ENCODE peak calls at places on chromosomes 13 and 19, in five cellular contexts. J is fibroblast of the aortic adventitia, E is tibial nerve, C is caudate nucleus, X is HEK293T. N is an unnamed sample.

GRCh38 chr19:6108721-6109633 is 1.3 kb downstream of the RFX2 start:
- DNase-seq in J (peak), E (peak), C (no peak), X (no peak), N (no peak)

GRCh38 chr19:56119585-56119978 is 1.5 kb downstream of the ZNF787 start:
- DNase-seq in E (no peak), X (no peak), C (no peak), J (peak), N (no peak)

GRCh38 chr13:31755803-31756212 is 16.5 kb downstream of the RXFP2 start:
- DNase-seq in X (no peak), J (peak), E (no peak), C (no peak), N (no peak)

GRCh38 chr13:41547253-41548000 is 90.1 kb downstream of the RGCC start:
- DNase-seq in X (no peak), E (peak), C (peak), J (peak), N (peak)

GRCh38 chr19:48720613-48721296 is 1.2 kb upstream of the MAMSTR start:
- DNase-seq in E (peak), J (peak), X (peak), C (peak), N (peak)

GRCh38 chr19:17296976-17297375 is 6.2 kb downstream of the ABHD8 start:
- DNase-seq in J (no peak), C (no peak), X (no peak), E (no peak), N (no peak)

GRCh38 chr13:24684600-24684998 is 4.4 kb downstream of the ATP12A start:
- DNase-seq in J (no peak), C (no peak), E (no peak), X (no peak), N (no peak)

GRCh38 chr19:55540619-55541018 is 3.7 kb upstream of the SBK2 start:
- DNase-seq in J (no peak), C (no peak), E (no peak), X (no peak), N (no peak)

GRCh38 chr19:29893606-29894284 is 48.3 kb upstream of the URI1 start:
- DNase-seq in C (no peak), E (no peak), J (no peak), X (no peak), N (no peak)

N was measured in smooth muscle cell of the brain vasculature.